ENCODE peak calls at places on chromosomes 3 and 15, in eight cellular contexts. L is GM13977; T is fibroblast of lung; X is fibroblast of villous mesenchyme; Y is CD8-positive, alpha-beta T cell; O is HFF-Myc; K is cardiac fibroblast; W is RWPE1. D is an unnamed sample.

GRCh38 chr3:123019591-123019990 is 8.0 kb downstream of the SEMA5B start:
- DNase-seq in L (no peak), T (no peak), X (no peak), Y (no peak), O (no peak), K (no peak), W (no peak), D (no peak)

GRCh38 chr3:50246517-50246954 is 10.5 kb downstream of the GNAI2 start:
- DNase-seq in L (peak; percentile 77), T (peak; percentile 97), X (peak; percentile 81), Y (peak; percentile 80), O (peak; percentile 83), K (peak; percentile 87), W (peak; percentile 83), D (no peak)

GRCh38 chr15:28456476-28457395 is 76.0 kb downstream of the GOLGA8G start:
- DNase-seq in L (no peak), T (no peak), X (no peak), Y (no peak), O (no peak), K (no peak), W (no peak), D (peak; percentile 46)

GRCh38 chr3:127175272-127175671 is 17.7 kb upstream of the PRR23E start:
- DNase-seq in L (no peak), T (no peak), X (no peak), Y (no peak), O (no peak), K (no peak), W (no peak), D (no peak)

GRCh38 chr3:147298511-147298982 is 107.8 kb downstream of the ZIC4 start:
- DNase-seq in L (no peak), T (peak; percentile 100), X (peak; percentile 84), Y (no peak), O (peak; percentile 96), K (peak; percentile 90), W (peak; percentile 20), D (no peak)

GRCh38 chr15:77107068-77107467 is 36.2 kb upstream of the TSPAN3 start:
- DNase-seq in L (no peak), T (no peak), X (peak; percentile 54), Y (no peak), O (no peak), K (peak; percentile 85), W (no peak), D (peak; percentile 39)

GRCh38 chr15:34240537-34240936 is 15.7 kb downstream of the EMC4 start:
- DNase-seq in L (no peak), T (no peak), X (no peak), Y (no peak), O (no peak), K (no peak), W (no peak), D (no peak)

GRCh38 chr15:73851679-73852078 is 21.7 kb upstream of the TBC1D21 start:
- DNase-seq in L (peak; percentile 53), T (peak; percentile 59), X (peak; percentile 66), Y (peak; percentile 54), O (no peak), K (peak; percentile 74), W (peak; percentile 44), D (no peak)

GRCh38 chr15:71820127-71820526 is 9.8 kb downstream of the NR2E3 start:
- DNase-seq in L (no peak), T (no peak), X (no peak), Y (no peak), O (no peak), K (no peak), W (no peak), D (no peak)

GRCh38 chr15:59313703-59314332 is 58.9 kb downstream of the MYO1E start:
- DNase-seq in L (peak; percentile 45), T (peak; percentile 83), X (no peak), Y (no peak), O (no peak), K (no peak), W (peak; percentile 84), D (no peak)

GRCh38 chr3:122892118-122892517 is 97.2 kb downstream of the SLC49A4 start:
- DNase-seq in L (no peak), T (no peak), X (no peak), Y (no peak), O (no peak), K (no peak), W (no peak), D (no peak)

GRCh38 chr3:129599607-129600006 is 6.9 kb downstream of the PLXND1 start:
- DNase-seq in L (no peak), T (peak; percentile 87), X (peak; percentile 78), Y (no peak), O (no peak), K (peak; percentile 79), W (no peak), D (no peak)

GRCh38 chr3:108406661-108407206 is 103.7 kb downstream of the MYH15 start:
- DNase-seq in L (peak; percentile 73), T (peak; percentile 39), X (peak; percentile 64), Y (no peak), O (peak; percentile 62), K (peak; percentile 83), W (peak; percentile 50), D (no peak)
- TF ChIP-seq CTCF in L (peak; percentile 75), T (peak; percentile 42), X (peak; percentile 69), Y (peak; percentile 40), O (peak; percentile 73), K (peak; percentile 76), W (peak; percentile 74), D (peak; percentile 59)

DNA sequence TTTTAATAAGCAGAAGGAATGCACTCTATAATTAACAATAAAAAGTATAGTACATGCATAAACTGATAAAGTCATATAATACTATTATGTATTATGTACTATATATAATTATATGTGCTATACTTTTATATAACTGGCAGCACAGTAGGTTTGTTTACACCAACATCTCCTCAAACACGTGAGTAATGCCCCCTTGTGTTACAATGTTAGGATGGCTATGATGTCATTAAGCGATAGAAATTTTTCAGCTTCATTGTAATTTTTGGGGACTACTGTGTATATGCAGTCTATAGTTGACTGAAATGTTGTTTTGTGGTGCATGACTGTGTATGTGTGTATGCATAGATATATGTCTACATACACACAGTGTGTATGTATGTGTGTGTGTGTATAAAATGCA is 100.6 kb downstream of the SLMAP start:
- DNase-seq in L (no peak), T (peak; percentile 18), X (peak; percentile 28), Y (no peak), O (no peak), K (peak; percentile 14), W (peak; percentile 7), D (no peak)
- TF ChIP-seq CTCF in L (peak; percentile 21), T (no peak), X (peak; percentile 27), Y (no peak), O (peak; percentile 10), K (peak; percentile 21), W (no peak), D (no peak)

GRCh38 chr3:195522254-195523023 is 20.7 kb downstream of the PPP1R2 start:
- DNase-seq in L (peak; percentile 46), T (no peak), X (peak; percentile 51), Y (no peak), O (peak; percentile 10), K (peak; percentile 53), W (peak; percentile 54), D (no peak)
- TF ChIP-seq CTCF in L (peak; percentile 47), T (peak; percentile 36), X (peak; percentile 51), Y (peak; percentile 93), O (peak; percentile 33), K (peak; percentile 51), W (peak; percentile 68), D (peak; percentile 96)

DNA sequence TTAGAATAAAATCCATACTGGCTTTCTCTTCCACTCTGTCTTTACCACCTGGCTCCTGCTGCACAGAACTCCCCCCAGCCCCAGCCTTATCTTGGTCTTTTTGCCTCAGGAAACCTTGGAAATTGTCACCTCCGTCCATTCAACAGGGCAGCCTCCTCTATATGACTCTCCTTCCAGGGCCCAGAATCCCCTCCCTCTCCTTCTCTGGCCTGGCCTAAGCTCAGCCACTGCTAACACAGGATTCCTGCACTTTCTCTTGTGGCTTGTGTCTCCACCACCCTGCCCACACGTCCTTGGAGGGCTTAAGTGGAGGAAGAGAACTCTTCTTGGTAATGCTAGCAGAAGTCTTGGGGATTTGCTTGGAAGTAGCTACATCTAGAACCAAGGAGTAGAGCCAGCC is 1.5 kb upstream of the IL17RD start:
- DNase-seq in L (no peak), T (no peak), X (no peak), Y (no peak), O (no peak), K (no peak), W (no peak), D (no peak)
- TF ChIP-seq CTCF in L (no peak), T (no peak), X (no peak), Y (no peak), O (no peak), K (no peak), W (no peak), D (no peak)

DNA sequence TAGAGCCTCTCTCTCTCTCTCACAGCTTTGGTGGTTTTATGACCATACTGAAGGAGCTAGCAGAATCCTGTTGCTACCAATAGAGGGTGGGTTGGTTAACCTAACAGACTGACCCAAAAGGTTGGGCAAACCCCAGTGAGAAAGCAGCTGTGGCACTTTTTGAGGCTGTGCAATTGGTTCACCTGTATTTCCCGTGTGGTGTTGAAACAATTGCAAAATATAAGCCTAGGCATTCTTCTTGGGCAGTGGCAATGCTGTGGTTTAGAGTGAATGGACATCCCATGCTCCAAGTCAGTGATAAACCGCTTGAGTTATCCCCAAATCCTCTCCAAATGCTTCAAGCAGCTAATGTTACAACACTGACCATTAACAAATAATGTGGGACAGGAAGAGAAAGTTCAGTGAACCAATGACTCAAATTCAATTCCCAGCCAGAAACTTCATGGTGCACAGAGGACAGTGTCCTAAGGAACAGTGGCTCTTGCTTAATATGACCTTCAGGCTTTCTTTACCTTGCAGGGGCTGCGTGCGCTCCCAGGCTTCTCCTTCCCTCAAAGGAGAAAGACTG is 261.9 kb upstream of the ICE2 start:
- DNase-seq in L (no peak), T (peak; percentile 24), X (peak; percentile 61), Y (no peak), O (no peak), K (peak; percentile 53), W (no peak), D (no peak)
- TF ChIP-seq CTCF in L (no peak), T (no peak), X (no peak), Y (no peak), O (no peak), K (no peak), W (no peak), D (no peak)

GRCh38 chr3:32592696-32593353 is 22.2 kb upstream of the DYNC1LI1 start:
- DNase-seq in L (no peak), T (no peak), X (no peak), Y (no peak), O (no peak), K (no peak), W (no peak), D (no peak)

GRCh38 chr3:32595318-32595717 is 24.7 kb upstream of the DYNC1LI1 start:
- DNase-seq in L (no peak), T (no peak), X (no peak), Y (no peak), O (no peak), K (no peak), W (no peak), D (no peak)

GRCh38 chr3:32591960-32592462 is 21.4 kb upstream of the DYNC1LI1 start:
- DNase-seq in L (no peak), T (no peak), X (no peak), Y (no peak), O (no peak), K (no peak), W (no peak), D (no peak)

GRCh38 chr3:32593903-32594525 is 23.4 kb upstream of the DYNC1LI1 start:
- DNase-seq in L (no peak), T (peak; percentile 59), X (peak; percentile 4), Y (no peak), O (no peak), K (peak; percentile 67), W (peak; percentile 3), D (no peak)

GRCh38 chr3:32596926-32597369 is 26.3 kb upstream of the DYNC1LI1 start:
- DNase-seq in L (no peak), T (peak; percentile 27), X (peak; percentile 20), Y (no peak), O (no peak), K (peak; percentile 40), W (no peak), D (no peak)
- TF ChIP-seq CTCF in L (no peak), T (no peak), X (no peak), Y (no peak), O (no peak), K (no peak), W (no peak), D (no peak)

D was measured in glutamatergic neuron.